ENCODE peak calls at places on chromosomes 16 and 17, in eight cellular contexts. Y is NCI-H1105 treated with DMSO at 0.1 percent for 48 hours; V is iPS DF 19.7; P is CD4-positive, alpha-beta T cell; O is HT-29; J is endothelial cell; W is HCT116; M is NCI-H2029 treated with DMSO at 0.1 percent for 48 hours. R is an unnamed sample.

GRCh38 chr17:67689534-67690177 is 28.1 kb upstream of the NOL11 start:
- DNase-seq in V (no peak), M (peak), Y (peak), W (peak), P (no peak), O (peak), J (peak), R (peak)

GRCh38 chr16:9123871-9124270 is 32.4 kb downstream of the HAPSTR1 start:
- DNase-seq in P (no peak), O (peak), J (no peak), W (peak), Y (no peak), M (peak), V (no peak), R (peak)

GRCh38 chr17:43579570-43580140 is 33.5 kb upstream of the ETV4 start:
- DNase-seq in O (no peak), M (no peak), Y (no peak), V (no peak), W (no peak), J (no peak), P (no peak), R (no peak)

GRCh38 chr16:85491798-85492616 is 121.1 kb upstream of the GSE1 start:
- DNase-seq in V (no peak), M (no peak), Y (no peak), W (peak), O (peak), J (no peak), P (no peak), R (peak)

GRCh38 chr17:73342549-73343167 is 30.9 kb upstream of the CDC42EP4 start:
- DNase-seq in V (no peak), J (no peak), W (no peak), M (no peak), P (no peak), O (no peak), Y (no peak), R (no peak)

GRCh38 chr17:82740906-82741759 is 5.7 kb downstream of the FN3K start:
- DNase-seq in W (no peak), P (no peak), J (no peak), M (no peak), O (no peak), V (no peak), Y (no peak), R (no peak)

GRCh38 chr16:3274490-3274889 is 8.8 kb upstream of the ZNF263 start:
- DNase-seq in Y (no peak), P (no peak), J (no peak), M (no peak), O (peak), W (no peak), V (no peak), R (no peak)

GRCh38 chr16:68000024-68000423 is 740 bp upstream of the DPEP2 start:
- DNase-seq in V (no peak), Y (no peak), W (no peak), O (no peak), P (no peak), J (no peak), M (no peak), R (no peak)

GRCh38 chr17:46810837-46811236 is 7.7 kb downstream of the WNT3 start:
- DNase-seq in V (no peak), P (no peak), W (no peak), Y (no peak), M (no peak), O (no peak), J (no peak), R (no peak)

GRCh38 chr17:5238333-5238732 is 3.7 kb upstream of the SCIMP start:
- DNase-seq in M (no peak), J (no peak), P (no peak), Y (no peak), W (no peak), V (no peak), O (no peak), R (no peak)

GRCh38 chr17:31467502-31468256 is 76.2 kb downstream of the RAB11FIP4 start:
- DNase-seq in W (no peak), M (no peak), Y (no peak), V (no peak), P (no peak), O (no peak), J (no peak), R (no peak)

R was measured in colonic mucosa.